ENCODE peak calls at places on chromosomes 5 and 9, in five cellular contexts. One of them, this sample, is unnamed.

GRCh38 chr5:152631217-152631616 is 226.1 kb upstream of the NMUR2 start:
- DNase-seq in pulmonary artery endothelial cell: no peak
- DNase-seq in stimulated activated CD4-positive, alpha-beta T cell treated with anti-CD3 and anti-CD28 coated beads, Interleukin-2, amount 100 ng/mL, for 4 hours: no peak
- DNase-seq in Daoy: no peak
- DNase-seq in iPS DF 6.9: no peak
- DNase-seq in this sample: no peak

GRCh38 chr5:134371834-134372340 is 518 bp downstream of the UBE2B start:
- DNase-seq in pulmonary artery endothelial cell: no peak
- DNase-seq in stimulated activated CD4-positive, alpha-beta T cell treated with anti-CD3 and anti-CD28 coated beads, Interleukin-2, amount 100 ng/mL, for 4 hours: peak
- DNase-seq in Daoy: peak
- DNase-seq in iPS DF 6.9: peak
- DNase-seq in this sample: peak

GRCh38 chr5:172383231-172383802 is 71.0 kb downstream of the SH3PXD2B start:
- DNase-seq in iPS DF 6.9: no peak
- DNase-seq in Daoy: peak
- DNase-seq in pulmonary artery endothelial cell: no peak
- DNase-seq in stimulated activated CD4-positive, alpha-beta T cell treated with anti-CD3 and anti-CD28 coated beads, Interleukin-2, amount 100 ng/mL, for 4 hours: no peak
- DNase-seq in this sample: peak

GRCh38 chr9:38359689-38360385 is 32.7 kb upstream of the ALDH1B1 start:
- DNase-seq in stimulated activated CD4-positive, alpha-beta T cell treated with anti-CD3 and anti-CD28 coated beads, Interleukin-2, amount 100 ng/mL, for 4 hours: no peak
- DNase-seq in Daoy: no peak
- DNase-seq in iPS DF 6.9: no peak
- DNase-seq in pulmonary artery endothelial cell: no peak
- DNase-seq in this sample: no peak

GRCh38 chr9:114138537-114138936 is 16.8 kb upstream of the COL27A1 start:
- DNase-seq in iPS DF 6.9: no peak
- DNase-seq in pulmonary artery endothelial cell: no peak
- DNase-seq in stimulated activated CD4-positive, alpha-beta T cell treated with anti-CD3 and anti-CD28 coated beads, Interleukin-2, amount 100 ng/mL, for 4 hours: no peak
- DNase-seq in Daoy: no peak
- DNase-seq in this sample: no peak

GRCh38 chr9:13049223-13049622 is 230.3 kb downstream of the MPDZ start:
- DNase-seq in Daoy: peak
- DNase-seq in stimulated activated CD4-positive, alpha-beta T cell treated with anti-CD3 and anti-CD28 coated beads, Interleukin-2, amount 100 ng/mL, for 4 hours: no peak
- DNase-seq in iPS DF 6.9: no peak
- DNase-seq in pulmonary artery endothelial cell: no peak
- DNase-seq in this sample: peak

GRCh38 chr5:24110019-24110615 is 534.7 kb downstream of the CDH10 start:
- DNase-seq in pulmonary artery endothelial cell: no peak
- DNase-seq in stimulated activated CD4-positive, alpha-beta T cell treated with anti-CD3 and anti-CD28 coated beads, Interleukin-2, amount 100 ng/mL, for 4 hours: no peak
- DNase-seq in Daoy: no peak
- DNase-seq in iPS DF 6.9: no peak
- DNase-seq in this sample: peak

GRCh38 chr5:77650686-77651085 is 12.2 kb upstream of the OTP start:
- DNase-seq in iPS DF 6.9: no peak
- DNase-seq in pulmonary artery endothelial cell: no peak
- DNase-seq in stimulated activated CD4-positive, alpha-beta T cell treated with anti-CD3 and anti-CD28 coated beads, Interleukin-2, amount 100 ng/mL, for 4 hours: no peak
- DNase-seq in Daoy: no peak
- DNase-seq in this sample: no peak

GRCh38 chr5:10891193-10891592 is 130.2 kb upstream of the DAP start:
- DNase-seq in Daoy: no peak
- DNase-seq in stimulated activated CD4-positive, alpha-beta T cell treated with anti-CD3 and anti-CD28 coated beads, Interleukin-2, amount 100 ng/mL, for 4 hours: no peak
- DNase-seq in iPS DF 6.9: no peak
- DNase-seq in pulmonary artery endothelial cell: no peak
- DNase-seq in this sample: no peak

GRCh38 chr5:87116821-87117512 is 150.7 kb upstream of the RASA1 start:
- DNase-seq in stimulated activated CD4-positive, alpha-beta T cell treated with anti-CD3 and anti-CD28 coated beads, Interleukin-2, amount 100 ng/mL, for 4 hours: no peak
- DNase-seq in pulmonary artery endothelial cell: no peak
- DNase-seq in iPS DF 6.9: no peak
- DNase-seq in Daoy: peak
- DNase-seq in this sample: no peak

GRCh38 chr9:93667006-93667405 is 90.6 kb downstream of the PHF2 start:
- DNase-seq in stimulated activated CD4-positive, alpha-beta T cell treated with anti-CD3 and anti-CD28 coated beads, Interleukin-2, amount 100 ng/mL, for 4 hours: no peak
- DNase-seq in pulmonary artery endothelial cell: no peak
- DNase-seq in iPS DF 6.9: no peak
- DNase-seq in Daoy: no peak
- DNase-seq in this sample: no peak

GRCh38 chr5:1708592-1709141 is 91.0 kb downstream of the MRPL36 start:
- DNase-seq in stimulated activated CD4-positive, alpha-beta T cell treated with anti-CD3 and anti-CD28 coated beads, Interleukin-2, amount 100 ng/mL, for 4 hours: no peak
- DNase-seq in iPS DF 6.9: no peak
- DNase-seq in Daoy: no peak
- DNase-seq in pulmonary artery endothelial cell: no peak
- DNase-seq in this sample: no peak

GRCh38 chr5:58818515-58818914 is 235.6 kb downstream of the RAB3C start:
- DNase-seq in iPS DF 6.9: no peak
- DNase-seq in Daoy: no peak
- DNase-seq in pulmonary artery endothelial cell: no peak
- DNase-seq in stimulated activated CD4-positive, alpha-beta T cell treated with anti-CD3 and anti-CD28 coated beads, Interleukin-2, amount 100 ng/mL, for 4 hours: no peak
- DNase-seq in this sample: no peak

GRCh38 chr9:21687351-21687750 is 115.1 kb upstream of the MTAP start:
- DNase-seq in Daoy: no peak
- DNase-seq in iPS DF 6.9: no peak
- DNase-seq in pulmonary artery endothelial cell: no peak
- DNase-seq in stimulated activated CD4-positive, alpha-beta T cell treated with anti-CD3 and anti-CD28 coated beads, Interleukin-2, amount 100 ng/mL, for 4 hours: no peak
- DNase-seq in this sample: no peak

GRCh38 chr9:132651259-132651658 is 18.5 kb downstream of the DDX31 start:
- DNase-seq in Daoy: peak
- DNase-seq in stimulated activated CD4-positive, alpha-beta T cell treated with anti-CD3 and anti-CD28 coated beads, Interleukin-2, amount 100 ng/mL, for 4 hours: no peak
- DNase-seq in iPS DF 6.9: no peak
- DNase-seq in pulmonary artery endothelial cell: no peak
- DNase-seq in this sample: peak

GRCh38 chr9:136700959-136701664 is 11.3 kb upstream of the DIPK1B start:
- DNase-seq in Daoy: no peak
- DNase-seq in pulmonary artery endothelial cell: no peak
- DNase-seq in stimulated activated CD4-positive, alpha-beta T cell treated with anti-CD3 and anti-CD28 coated beads, Interleukin-2, amount 100 ng/mL, for 4 hours: peak
- DNase-seq in iPS DF 6.9: no peak
- DNase-seq in this sample: no peak

GRCh38 chr9:105053209-105053652 is 125.3 kb upstream of the ABCA1 start:
- DNase-seq in stimulated activated CD4-positive, alpha-beta T cell treated with anti-CD3 and anti-CD28 coated beads, Interleukin-2, amount 100 ng/mL, for 4 hours: peak
- DNase-seq in iPS DF 6.9: no peak
- DNase-seq in pulmonary artery endothelial cell: no peak
- DNase-seq in Daoy: peak
- DNase-seq in this sample: peak

GRCh38 chr9:99192786-99193465 is 28.8 kb downstream of the ALG2 start:
- DNase-seq in stimulated activated CD4-positive, alpha-beta T cell treated with anti-CD3 and anti-CD28 coated beads, Interleukin-2, amount 100 ng/mL, for 4 hours: no peak
- DNase-seq in pulmonary artery endothelial cell: no peak
- DNase-seq in iPS DF 6.9: no peak
- DNase-seq in Daoy: no peak
- DNase-seq in this sample: peak

GRCh38 chr5:11642398-11642797 is 261.8 kb downstream of the CTNND2 start:
- DNase-seq in pulmonary artery endothelial cell: no peak
- DNase-seq in Daoy: no peak
- DNase-seq in iPS DF 6.9: no peak
- DNase-seq in stimulated activated CD4-positive, alpha-beta T cell treated with anti-CD3 and anti-CD28 coated beads, Interleukin-2, amount 100 ng/mL, for 4 hours: no peak
- DNase-seq in this sample: no peak

GRCh38 chr5:1235379-1235778 is 10.2 kb downstream of the SLC6A18 start:
- DNase-seq in Daoy: no peak
- DNase-seq in pulmonary artery endothelial cell: no peak
- DNase-seq in iPS DF 6.9: no peak
- DNase-seq in stimulated activated CD4-positive, alpha-beta T cell treated with anti-CD3 and anti-CD28 coated beads, Interleukin-2, amount 100 ng/mL, for 4 hours: no peak
- DNase-seq in this sample: no peak

GRCh38 chr5:31995714-31996113 is 178.4 kb downstream of the GOLPH3 start:
- DNase-seq in iPS DF 6.9: no peak
- DNase-seq in pulmonary artery endothelial cell: no peak
- DNase-seq in stimulated activated CD4-positive, alpha-beta T cell treated with anti-CD3 and anti-CD28 coated beads, Interleukin-2, amount 100 ng/mL, for 4 hours: no peak
- DNase-seq in Daoy: no peak
- DNase-seq in this sample: no peak

GRCh38 chr9:34651876-34652602 is at the start of gene IL11RA:
- DNase-seq in iPS DF 6.9: peak
- DNase-seq in pulmonary artery endothelial cell: peak
- DNase-seq in Daoy: peak
- DNase-seq in stimulated activated CD4-positive, alpha-beta T cell treated with anti-CD3 and anti-CD28 coated beads, Interleukin-2, amount 100 ng/mL, for 4 hours: no peak
- DNase-seq in this sample: peak

GRCh38 chr9:96217358-96217755 is 84.6 kb downstream of the HSD17B3 start:
- DNase-seq in stimulated activated CD4-positive, alpha-beta T cell treated with anti-CD3 and anti-CD28 coated beads, Interleukin-2, amount 100 ng/mL, for 4 hours: no peak
- DNase-seq in Daoy: no peak
- DNase-seq in pulmonary artery endothelial cell: no peak
- DNase-seq in iPS DF 6.9: no peak
- DNase-seq in this sample: no peak

GRCh38 chr5:112849912-112850311 is 11.2 kb upstream of the SRP19 start:
- DNase-seq in iPS DF 6.9: no peak
- DNase-seq in Daoy: no peak
- DNase-seq in stimulated activated CD4-positive, alpha-beta T cell treated with anti-CD3 and anti-CD28 coated beads, Interleukin-2, amount 100 ng/mL, for 4 hours: no peak
- DNase-seq in pulmonary artery endothelial cell: no peak
- DNase-seq in this sample: no peak

GRCh38 chr5:42819745-42820144 is 8.1 kb upstream of the SELENOP start:
- DNase-seq in Daoy: no peak
- DNase-seq in stimulated activated CD4-positive, alpha-beta T cell treated with anti-CD3 and anti-CD28 coated beads, Interleukin-2, amount 100 ng/mL, for 4 hours: no peak
- DNase-seq in iPS DF 6.9: no peak
- DNase-seq in pulmonary artery endothelial cell: no peak
- DNase-seq in this sample: no peak

GRCh38 chr5:157283434-157283833 is 17.5 kb downstream of the CYFIP2 start:
- DNase-seq in stimulated activated CD4-positive, alpha-beta T cell treated with anti-CD3 and anti-CD28 coated beads, Interleukin-2, amount 100 ng/mL, for 4 hours: no peak
- DNase-seq in iPS DF 6.9: no peak
- DNase-seq in Daoy: no peak
- DNase-seq in pulmonary artery endothelial cell: no peak
- DNase-seq in this sample: no peak

GRCh38 chr5:57009811-57010210 is 57.9 kb upstream of the MIER3 start:
- DNase-seq in Daoy: peak
- DNase-seq in pulmonary artery endothelial cell: no peak
- DNase-seq in stimulated activated CD4-positive, alpha-beta T cell treated with anti-CD3 and anti-CD28 coated beads, Interleukin-2, amount 100 ng/mL, for 4 hours: no peak
- DNase-seq in iPS DF 6.9: no peak
- DNase-seq in this sample: no peak

GRCh38 chr9:103601287-103601686 is 492.8 kb upstream of the SMC2 start:
- DNase-seq in pulmonary artery endothelial cell: no peak
- DNase-seq in Daoy: no peak
- DNase-seq in iPS DF 6.9: no peak
- DNase-seq in stimulated activated CD4-positive, alpha-beta T cell treated with anti-CD3 and anti-CD28 coated beads, Interleukin-2, amount 100 ng/mL, for 4 hours: no peak
- DNase-seq in this sample: no peak

GRCh38 chr9:2477755-2478154 is 143.8 kb upstream of the VLDLR start:
- DNase-seq in iPS DF 6.9: no peak
- DNase-seq in Daoy: peak
- DNase-seq in pulmonary artery endothelial cell: peak
- DNase-seq in stimulated activated CD4-positive, alpha-beta T cell treated with anti-CD3 and anti-CD28 coated beads, Interleukin-2, amount 100 ng/mL, for 4 hours: no peak
- DNase-seq in this sample: peak

GRCh38 chr5:37121465-37121864 is 127.7 kb downstream of the CPLANE1 start:
- DNase-seq in stimulated activated CD4-positive, alpha-beta T cell treated with anti-CD3 and anti-CD28 coated beads, Interleukin-2, amount 100 ng/mL, for 4 hours: no peak
- DNase-seq in iPS DF 6.9: no peak
- DNase-seq in Daoy: no peak
- DNase-seq in pulmonary artery endothelial cell: no peak
- DNase-seq in this sample: no peak